ENCODE peak calls at places on chromosomes 3 and 15, in seven cellular contexts. One of them, this sample, is unnamed.

GRCh38 chr15:98776607-98777281 is 128.4 kb downstream of the IGF1R start:
- DNase-seq in H1: no peak
- DNase-seq in IMR-90: peak
- DNase-seq in H9: no peak
- DNase-seq in neuronal stem cell: no peak
- DNase-seq in trophoblast cell: peak
- DNase-seq in mesenchymal stem cell: no peak
- DNase-seq in this sample: peak

GRCh38 chr3:177735441-177735840 is 538.2 kb upstream of the TBL1XR1 start:
- DNase-seq in H1: no peak
- DNase-seq in IMR-90: no peak
- DNase-seq in H9: no peak
- DNase-seq in neuronal stem cell: no peak
- DNase-seq in trophoblast cell: no peak
- DNase-seq in mesenchymal stem cell: no peak
- DNase-seq in this sample: no peak

GRCh38 chr3:11878837-11879236 is 32.2 kb upstream of the TAMM41 start:
- DNase-seq in H1: no peak
- DNase-seq in IMR-90: no peak
- DNase-seq in H9: no peak
- DNase-seq in neuronal stem cell: no peak
- DNase-seq in trophoblast cell: no peak
- DNase-seq in mesenchymal stem cell: no peak
- DNase-seq in this sample: peak

GRCh38 chr3:186640473-186640818 is 247 bp downstream of the FETUB start:
- DNase-seq in H1: no peak
- DNase-seq in IMR-90: no peak
- DNase-seq in H9: peak
- DNase-seq in neuronal stem cell: no peak
- DNase-seq in trophoblast cell: peak
- DNase-seq in mesenchymal stem cell: no peak
- DNase-seq in this sample: no peak

GRCh38 chr3:191330309-191330712 is at the start of gene UTS2B:
- DNase-seq in H1: no peak
- DNase-seq in IMR-90: peak
- DNase-seq in H9: no peak
- DNase-seq in neuronal stem cell: no peak
- DNase-seq in trophoblast cell: peak
- DNase-seq in mesenchymal stem cell: peak
- DNase-seq in this sample: peak

GRCh38 chr15:51227967-51228783 is 110.2 kb downstream of the CYP19A1 start:
- DNase-seq in H1: peak
- DNase-seq in IMR-90: peak
- DNase-seq in H9: no peak
- DNase-seq in neuronal stem cell: no peak
- DNase-seq in trophoblast cell: no peak
- DNase-seq in mesenchymal stem cell: peak
- DNase-seq in this sample: peak

GRCh38 chr3:105755121-105755886 is 113.5 kb downstream of the CBLB start:
- DNase-seq in H1: no peak
- DNase-seq in IMR-90: no peak
- DNase-seq in H9: no peak
- DNase-seq in neuronal stem cell: no peak
- DNase-seq in trophoblast cell: no peak
- DNase-seq in mesenchymal stem cell: no peak
- DNase-seq in this sample: peak

GRCh38 chr3:112327371-112327951 is 5.5 kb upstream of the CD200 start:
- DNase-seq in H1: no peak
- DNase-seq in IMR-90: peak
- DNase-seq in H9: no peak
- DNase-seq in neuronal stem cell: no peak
- DNase-seq in trophoblast cell: peak
- DNase-seq in mesenchymal stem cell: peak
- DNase-seq in this sample: peak

GRCh38 chr3:83953417-83954089 is 1005.2 kb upstream of the CADM2 start:
- DNase-seq in H1: no peak
- DNase-seq in IMR-90: no peak
- DNase-seq in H9: no peak
- DNase-seq in neuronal stem cell: no peak
- DNase-seq in trophoblast cell: no peak
- DNase-seq in mesenchymal stem cell: no peak
- DNase-seq in this sample: no peak

GRCh38 chr3:128479558-128480086 is 12.9 kb upstream of the DNAJB8 start:
- DNase-seq in H1: no peak
- DNase-seq in IMR-90: no peak
- DNase-seq in H9: no peak
- DNase-seq in neuronal stem cell: no peak
- DNase-seq in trophoblast cell: no peak
- DNase-seq in mesenchymal stem cell: no peak
- DNase-seq in this sample: no peak
- H2AK5ac ChIP-seq in H1: no peak
- H2AK5ac ChIP-seq in IMR-90: no peak
- H2AK5ac ChIP-seq in H9: no peak
- H2AK5ac ChIP-seq in neuronal stem cell: no peak
- H2AK5ac ChIP-seq in trophoblast cell: no peak
- H2AK5ac ChIP-seq in mesenchymal stem cell: no peak
- H2AK5ac ChIP-seq in this sample: no peak

GRCh38 chr15:70853855-70854668 is at the start of gene LARP6:
- DNase-seq in H1: no peak
- DNase-seq in IMR-90: peak
- DNase-seq in H9: peak
- DNase-seq in neuronal stem cell: peak
- DNase-seq in trophoblast cell: no peak
- DNase-seq in mesenchymal stem cell: peak
- DNase-seq in this sample: peak
- H3K27ac ChIP-seq in H1: no peak
- H3K27ac ChIP-seq in IMR-90: peak
- H3K27ac ChIP-seq in H9: no peak
- H3K27ac ChIP-seq in neuronal stem cell: peak
- H3K27ac ChIP-seq in trophoblast cell: no peak
- H3K27ac ChIP-seq in mesenchymal stem cell: peak
- H3K27ac ChIP-seq in this sample: peak

GRCh38 chr3:58188173-58188564 is 22.6 kb downstream of the DNASE1L3 start:
- DNase-seq in H1: no peak
- DNase-seq in IMR-90: no peak
- DNase-seq in H9: no peak
- DNase-seq in neuronal stem cell: no peak
- DNase-seq in trophoblast cell: peak
- DNase-seq in mesenchymal stem cell: peak
- DNase-seq in this sample: peak
- H2AK5ac ChIP-seq in H1: no peak
- H2AK5ac ChIP-seq in IMR-90: no peak
- H2AK5ac ChIP-seq in H9: no peak
- H2AK5ac ChIP-seq in neuronal stem cell: no peak
- H2AK5ac ChIP-seq in trophoblast cell: no peak
- H2AK5ac ChIP-seq in mesenchymal stem cell: no peak
- H2AK5ac ChIP-seq in this sample: no peak

GRCh38 chr3:14303336-14304100 is 98.9 kb upstream of the SLC6A6 start:
- DNase-seq in H1: no peak
- DNase-seq in IMR-90: peak
- DNase-seq in H9: no peak
- DNase-seq in neuronal stem cell: no peak
- DNase-seq in trophoblast cell: no peak
- DNase-seq in mesenchymal stem cell: no peak
- DNase-seq in this sample: no peak

GRCh38 chr3:14300721-14301377 is 101.6 kb upstream of the SLC6A6 start:
- DNase-seq in H1: no peak
- DNase-seq in IMR-90: no peak
- DNase-seq in H9: no peak
- DNase-seq in neuronal stem cell: no peak
- DNase-seq in trophoblast cell: no peak
- DNase-seq in mesenchymal stem cell: no peak
- DNase-seq in this sample: no peak

GRCh38 chr3:14299767-14300166 is 102.6 kb upstream of the SLC6A6 start:
- DNase-seq in H1: no peak
- DNase-seq in IMR-90: no peak
- DNase-seq in H9: no peak
- DNase-seq in neuronal stem cell: no peak
- DNase-seq in trophoblast cell: no peak
- DNase-seq in mesenchymal stem cell: no peak
- DNase-seq in this sample: no peak

GRCh38 chr3:14298991-14299555 is 103.3 kb upstream of the SLC6A6 start:
- DNase-seq in H1: no peak
- DNase-seq in IMR-90: no peak
- DNase-seq in H9: no peak
- DNase-seq in neuronal stem cell: no peak
- DNase-seq in trophoblast cell: no peak
- DNase-seq in mesenchymal stem cell: no peak
- DNase-seq in this sample: no peak

GRCh38 chr3:14301558-14301957 is 100.8 kb upstream of the SLC6A6 start:
- DNase-seq in H1: no peak
- DNase-seq in IMR-90: peak
- DNase-seq in H9: no peak
- DNase-seq in neuronal stem cell: no peak
- DNase-seq in trophoblast cell: peak
- DNase-seq in mesenchymal stem cell: peak
- DNase-seq in this sample: no peak
- H3K27ac ChIP-seq in H1: no peak
- H3K27ac ChIP-seq in IMR-90: no peak
- H3K27ac ChIP-seq in H9: no peak
- H3K27ac ChIP-seq in neuronal stem cell: no peak
- H3K27ac ChIP-seq in trophoblast cell: no peak
- H3K27ac ChIP-seq in mesenchymal stem cell: no peak
- H3K27ac ChIP-seq in this sample: no peak

GRCh38 chr15:92316586-92317295 is 76.9 kb upstream of the ST8SIA2 start:
- DNase-seq in H1: no peak
- DNase-seq in IMR-90: no peak
- DNase-seq in H9: no peak
- DNase-seq in neuronal stem cell: no peak
- DNase-seq in trophoblast cell: no peak
- DNase-seq in mesenchymal stem cell: no peak
- DNase-seq in this sample: peak

GRCh38 chr15:92315595-92316211 is 78.0 kb upstream of the ST8SIA2 start:
- DNase-seq in H1: no peak
- DNase-seq in IMR-90: no peak
- DNase-seq in H9: no peak
- DNase-seq in neuronal stem cell: no peak
- DNase-seq in trophoblast cell: no peak
- DNase-seq in mesenchymal stem cell: no peak
- DNase-seq in this sample: no peak

DNA sequence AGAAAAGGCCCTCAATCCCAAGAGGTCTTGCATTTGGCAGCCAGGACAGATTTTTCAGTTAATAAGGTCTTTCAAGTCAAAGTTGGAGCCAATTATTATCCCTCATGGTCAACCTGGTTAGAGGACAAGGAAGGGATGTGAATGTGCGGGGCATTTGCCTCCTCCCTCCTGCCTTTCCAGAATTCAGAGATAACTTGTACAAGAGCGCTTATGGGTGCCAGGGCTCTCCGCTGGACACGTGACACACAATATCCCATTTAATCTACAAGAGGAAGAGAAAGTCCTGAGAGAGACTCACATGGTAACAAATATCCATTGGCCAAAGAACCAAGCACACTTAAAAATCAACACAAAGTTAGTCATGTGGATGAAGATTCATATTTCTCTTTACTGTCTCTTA is 78.5 kb upstream of the ST8SIA2 start:
- DNase-seq in H1: no peak
- DNase-seq in IMR-90: no peak
- DNase-seq in H9: no peak
- DNase-seq in neuronal stem cell: no peak
- DNase-seq in trophoblast cell: no peak
- DNase-seq in mesenchymal stem cell: no peak
- DNase-seq in this sample: no peak
- H2AK5ac ChIP-seq in H1: no peak
- H2AK5ac ChIP-seq in IMR-90: no peak
- H2AK5ac ChIP-seq in H9: no peak
- H2AK5ac ChIP-seq in neuronal stem cell: no peak
- H2AK5ac ChIP-seq in trophoblast cell: no peak
- H2AK5ac ChIP-seq in mesenchymal stem cell: no peak
- H2AK5ac ChIP-seq in this sample: no peak

DNA sequence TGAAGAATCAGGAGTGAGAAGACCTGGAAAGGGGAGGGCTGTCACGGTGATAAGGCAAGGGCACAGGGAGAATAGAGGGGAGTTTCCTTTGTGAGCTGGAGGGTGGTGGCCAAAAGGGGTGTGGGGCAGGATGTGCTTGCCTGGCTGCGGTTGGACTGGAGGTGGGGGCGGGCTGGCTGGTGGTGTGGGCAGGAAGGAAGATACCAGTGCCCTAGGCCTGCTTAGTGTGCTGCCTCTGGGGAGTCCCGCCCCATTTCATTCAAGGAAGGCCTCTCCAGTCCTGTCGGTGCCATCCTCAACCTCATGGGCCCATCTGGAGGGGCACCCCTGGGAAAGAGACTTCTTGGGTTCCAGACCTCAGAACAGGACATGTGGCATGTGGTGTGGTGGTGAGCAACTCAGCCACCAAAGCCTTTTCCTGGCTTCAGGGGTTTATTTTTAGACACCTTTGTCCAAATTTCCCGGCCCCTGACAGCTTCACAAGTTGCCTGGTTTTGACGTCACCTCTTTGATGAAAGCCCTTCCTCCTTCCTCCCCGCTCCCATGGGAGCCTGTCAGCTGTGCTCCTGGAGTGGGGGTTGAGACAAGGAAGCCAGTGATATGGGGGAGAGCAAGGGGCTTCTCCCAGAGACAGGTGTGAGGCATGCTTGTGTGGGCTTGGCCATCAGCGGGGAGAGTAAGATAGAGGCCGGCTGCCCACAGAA is 15.6 kb downstream of the TEX264 start:
- DNase-seq in H1: no peak
- DNase-seq in IMR-90: peak
- DNase-seq in H9: peak
- DNase-seq in neuronal stem cell: no peak
- DNase-seq in trophoblast cell: no peak
- DNase-seq in mesenchymal stem cell: peak
- DNase-seq in this sample: peak
- H3K27ac ChIP-seq in H1: no peak
- H3K27ac ChIP-seq in IMR-90: no peak
- H3K27ac ChIP-seq in H9: no peak
- H3K27ac ChIP-seq in neuronal stem cell: no peak
- H3K27ac ChIP-seq in trophoblast cell: no peak
- H3K27ac ChIP-seq in mesenchymal stem cell: no peak
- H3K27ac ChIP-seq in this sample: no peak

GRCh38 chr3:103385991-103386390 is 951.2 kb downstream of the ZPLD1 start:
- DNase-seq in H1: no peak
- DNase-seq in IMR-90: no peak
- DNase-seq in H9: no peak
- DNase-seq in neuronal stem cell: peak
- DNase-seq in trophoblast cell: no peak
- DNase-seq in mesenchymal stem cell: no peak
- DNase-seq in this sample: no peak
- H2AK5ac ChIP-seq in H1: no peak
- H2AK5ac ChIP-seq in IMR-90: no peak
- H2AK5ac ChIP-seq in H9: no peak
- H2AK5ac ChIP-seq in neuronal stem cell: no peak
- H2AK5ac ChIP-seq in trophoblast cell: no peak
- H2AK5ac ChIP-seq in mesenchymal stem cell: no peak
- H2AK5ac ChIP-seq in this sample: no peak